ENCODE peak calls at places on chromosomes 11 and 22, in five cellular contexts. N is T-cell; V is endothelial cell; W is stimulated activated CD4-positive, alpha-beta T cell treated with anti-CD3 and anti-CD28 coated beads, Interleukin-15, amount 100 ng/mL, for 1 hour; L is B cell. F is an unnamed sample.
A peak's percentile ranks its signal among the peaks of the same experiment; 100 is the strongest.

GRCh38 chr11:80163441-80163840 is 722.6 kb upstream of the TENM4 start:
- DNase-seq in N (no peak), V (no peak), W (no peak), L (no peak), F (no peak)

GRCh38 chr11:89184021-89184420 is 6.3 kb downstream of the TYR start:
- DNase-seq in N (no peak), V (no peak), W (no peak), L (no peak), F (no peak)

GRCh38 chr11:110200241-110200640 is 96.2 kb downstream of the RDX start:
- DNase-seq in N (no peak), V (no peak), W (no peak), L (no peak), F (no peak)

GRCh38 chr22:44088976-44089570 is 65.0 kb downstream of the PARVB start:
- DNase-seq in N (no peak), V (no peak), W (no peak), L (no peak), F (no peak)

GRCh38 chr11:43250309-43250708 is 61.5 kb upstream of the API5 start:
- DNase-seq in N (no peak), V (no peak), W (no peak), L (no peak), F (no peak)

GRCh38 chr11:44889266-44889665 is 61.4 kb downstream of the TP53I11 start:
- DNase-seq in N (no peak), V (no peak), W (no peak), L (no peak), F (no peak)

GRCh38 chr11:69978841-69979614 is 99.1 kb upstream of the ANO1 start:
- DNase-seq in N (no peak), V (no peak), W (no peak), L (no peak), F (peak; percentile 69)

GRCh38 chr11:72232260-72233055 is 7.9 kb downstream of the INPPL1 start:
- DNase-seq in N (no peak), V (no peak), W (no peak), L (no peak), F (peak; percentile 37)

GRCh38 chr11:82458777-82459176 is 274.9 kb downstream of the FAM181B start:
- DNase-seq in N (no peak), V (no peak), W (no peak), L (no peak), F (no peak)

GRCh38 chr11:2519879-2520735 is 75.3 kb downstream of the KCNQ1 start:
- DNase-seq in N (no peak), V (peak; percentile 2), W (no peak), L (peak; percentile 36), F (peak; percentile 37)

GRCh38 chr11:42631223-42631843 is 680.5 kb upstream of the API5 start:
- DNase-seq in N (no peak), V (no peak), W (no peak), L (no peak), F (no peak)

GRCh38 chr11:123523539-123523938 is 93.5 kb downstream of the GRAMD1B start:
- DNase-seq in N (no peak), V (no peak), W (no peak), L (no peak), F (no peak)

GRCh38 chr11:134560066-134560465 is 148.0 kb upstream of the B3GAT1 start:
- DNase-seq in N (no peak), V (no peak), W (no peak), L (no peak), F (peak; percentile 27)

GRCh38 chr11:65662247-65662801 is 392 bp downstream of the RELA start:
- DNase-seq in N (no peak), V (no peak), W (peak; percentile 39), L (no peak), F (no peak)

GRCh38 chr11:12126352-12127019 is 16.1 kb downstream of the MICAL2 start:
- DNase-seq in N (no peak), V (no peak), W (no peak), L (no peak), F (no peak)

F was measured in left lobe of liver.